ENCODE peak calls at places on chromosomes 5 and 9, in ten cellular contexts. O is left ventricle myocardium inferior, R is GM23338, I is ovary, Q is IMR-90, A is PC-3, N is endodermal cell, M is HCT116, V is uterus, Z is A549. G is an unnamed sample.
A peak's percentile ranks its signal among the peaks of the same experiment; 100 is the strongest.

GRCh38 chr5:138661342-138661975 is 86.3 kb upstream of the HSPA9 start:
- DNase-seq in O (no peak), R (no peak), I (no peak), Q (no peak), A (no peak), N (no peak), M (no peak), V (no peak), Z (no peak), G (no peak)

GRCh38 chr5:161093105-161093504 is 241.1 kb upstream of the ATP10B start:
- DNase-seq in O (no peak), R (no peak), I (no peak), Q (no peak), A (no peak), N (peak; percentile 55), M (no peak), V (no peak), Z (no peak), G (no peak)

GRCh38 chr5:86463339-86463738 is 154.4 kb upstream of the COX7C start:
- DNase-seq in O (no peak), R (peak; percentile 84), I (no peak), Q (no peak), A (peak; percentile 61), N (peak; percentile 78), M (no peak), V (no peak), Z (peak; percentile 7), G (no peak)

GRCh38 chr5:41503321-41503720 is 7.1 kb downstream of the PLCXD3 start:
- DNase-seq in O (no peak), R (no peak), I (no peak), Q (no peak), A (peak; percentile 68), N (no peak), M (no peak), V (no peak), Z (no peak), G (no peak)

GRCh38 chr9:16871358-16872151 is 1.1 kb upstream of the BNC2 start:
- DNase-seq in O (peak; percentile 60), R (peak; percentile 78), I (peak; percentile 78), Q (peak; percentile 88), A (peak; percentile 71), N (peak; percentile 83), M (no peak), V (peak; percentile 61), Z (peak; percentile 34), G (peak; percentile 85)

GRCh38 chr9:84862786-84863185 is 193.3 kb downstream of the NTRK2 start:
- DNase-seq in O (peak; percentile 28), R (peak; percentile 89), I (no peak), Q (no peak), A (no peak), N (peak; percentile 89), M (no peak), V (peak; percentile 28), Z (peak; percentile 8), G (peak; percentile 66)

GRCh38 chr9:95750725-95751644 is 124.5 kb upstream of the ERCC6L2 start:
- DNase-seq in O (no peak), R (peak; percentile 62), I (no peak), Q (no peak), A (no peak), N (no peak), M (no peak), V (no peak), Z (no peak), G (no peak)

GRCh38 chr5:3489221-3489620 is 106.4 kb upstream of the IRX1 start:
- DNase-seq in O (no peak), R (no peak), I (no peak), Q (no peak), A (no peak), N (no peak), M (no peak), V (no peak), Z (no peak), G (no peak)

GRCh38 chr5:96093890-96094381 is 132.3 kb upstream of the ELL2 start:
- DNase-seq in O (no peak), R (no peak), I (no peak), Q (no peak), A (peak; percentile 95), N (no peak), M (peak; percentile 53), V (no peak), Z (peak; percentile 41), G (no peak)

GRCh38 chr5:145887217-145887616 is 14.4 kb upstream of the GRXCR2 start:
- DNase-seq in O (no peak), R (no peak), I (no peak), Q (no peak), A (peak; percentile 13), N (no peak), M (peak; percentile 12), V (no peak), Z (no peak), G (no peak)

GRCh38 chr5:145889611-145890010 is 16.8 kb upstream of the GRXCR2 start:
- DNase-seq in O (no peak), R (no peak), I (no peak), Q (no peak), A (no peak), N (no peak), M (no peak), V (no peak), Z (no peak), G (no peak)

GRCh38 chr5:145887976-145888574 is 15.3 kb upstream of the GRXCR2 start:
- DNase-seq in O (no peak), R (peak; percentile 85), I (no peak), Q (peak; percentile 62), A (peak; percentile 68), N (peak; percentile 88), M (peak; percentile 60), V (no peak), Z (peak; percentile 40), G (peak; percentile 70)
- TF ChIP-seq CTCF in O (peak; percentile 68), R (peak; percentile 92), I (no peak), Q (peak; percentile 68), A (peak; percentile 75), N (peak; percentile 89), M (peak; percentile 80), V (peak; percentile 30), Z (peak; percentile 54), G (peak; percentile 96)

GRCh38 chr9:14030350-14030823 is 283.6 kb downstream of the NFIB start:
- DNase-seq in O (no peak), R (no peak), I (no peak), Q (peak; percentile 66), A (peak; percentile 83), N (no peak), M (no peak), V (no peak), Z (no peak), G (peak; percentile 74)
- H3K4me3 ChIP-seq in O (peak overlapping the region; percentile 58), R (no peak overlapping the region), I (peak overlapping the region; percentile 28), Q (peak overlapping the region; percentile 30), A (peak overlapping the region; percentile 46), N (no peak overlapping the region), M (no peak overlapping the region), V (no peak overlapping the region), Z (no peak overlapping the region), G (peak overlapping the region; percentile 50)

GRCh38 chr9:1939926-1940368 is 75.2 kb upstream of the SMARCA2 start:
- DNase-seq in O (no peak), R (peak; percentile 84), I (no peak), Q (peak; percentile 1), A (peak; percentile 32), N (peak; percentile 65), M (peak; percentile 8), V (no peak), Z (peak; percentile 17), G (no peak)

GRCh38 chr9:1939466-1939865 is 75.7 kb upstream of the SMARCA2 start:
- DNase-seq in O (no peak), R (no peak), I (no peak), Q (no peak), A (no peak), N (no peak), M (no peak), V (no peak), Z (no peak), G (no peak)

GRCh38 chr9:1941989-1942388 is 73.2 kb upstream of the SMARCA2 start:
- DNase-seq in O (no peak), R (peak; percentile 39), I (no peak), Q (no peak), A (no peak), N (no peak), M (no peak), V (no peak), Z (no peak), G (no peak)

GRCh38 chr9:1938135-1938534 is 77.0 kb upstream of the SMARCA2 start:
- DNase-seq in O (no peak), R (no peak), I (no peak), Q (no peak), A (no peak), N (no peak), M (no peak), V (no peak), Z (no peak), G (no peak)

DNA sequence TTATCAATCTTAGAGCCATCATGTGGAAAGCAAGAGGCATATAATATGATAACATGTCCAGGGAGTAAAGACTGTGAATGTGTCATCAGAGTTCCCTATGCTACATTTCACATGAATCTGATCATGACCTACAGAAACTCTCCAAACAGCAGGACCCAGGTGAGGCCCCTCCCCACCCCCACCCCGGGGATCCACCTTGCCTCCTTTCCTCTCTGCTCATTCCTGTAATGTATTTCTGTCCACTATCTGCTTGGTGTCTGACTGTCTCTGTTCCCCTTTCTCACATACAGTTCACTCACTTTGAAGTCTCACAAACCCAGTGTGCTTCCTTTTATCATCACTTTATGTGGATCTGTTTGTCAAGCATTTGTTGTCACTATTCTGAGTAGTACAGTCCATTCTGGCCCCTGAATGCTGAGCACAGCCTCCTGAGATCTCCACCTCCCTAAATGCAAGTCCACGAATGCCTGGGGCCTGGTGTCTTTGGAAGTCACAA is 76.4 kb upstream of the SMARCA2 start:
- DNase-seq in O (no peak), R (no peak), I (no peak), Q (no peak), A (no peak), N (no peak), M (no peak), V (no peak), Z (no peak), G (no peak)
- H3K27ac ChIP-seq in O (no peak overlapping the region), R (no peak overlapping the region), I (no peak overlapping the region), Q (no peak overlapping the region), A (no peak overlapping the region), N (no peak overlapping the region), M (no peak overlapping the region), V (no peak overlapping the region), Z (no peak overlapping the region), G (no peak overlapping the region)

GRCh38 chr5:149268928-149269557 is 2.6 kb upstream of the AFAP1L1 start:
- DNase-seq in O (no peak), R (peak; percentile 82), I (no peak), Q (peak; percentile 61), A (peak; percentile 96), N (no peak), M (peak; percentile 55), V (no peak), Z (peak; percentile 67), G (no peak)

GRCh38 chr5:149267241-149267973 is 4.3 kb upstream of the AFAP1L1 start:
- DNase-seq in O (no peak), R (no peak), I (no peak), Q (no peak), A (peak; percentile 94), N (no peak), M (no peak), V (no peak), Z (no peak), G (no peak)

GRCh38 chr5:149262315-149262714 is 9.3 kb upstream of the AFAP1L1 start:
- DNase-seq in O (no peak), R (no peak), I (no peak), Q (no peak), A (no peak), N (no peak), M (no peak), V (no peak), Z (no peak), G (no peak)

GRCh38 chr5:149264432-149265069 is 7.1 kb upstream of the AFAP1L1 start:
- DNase-seq in O (no peak), R (peak; percentile 95), I (no peak), Q (no peak), A (peak; percentile 92), N (peak; percentile 95), M (peak; percentile 51), V (no peak), Z (peak; percentile 23), G (no peak)

GRCh38 chr5:149265559-149265958 is 6.1 kb upstream of the AFAP1L1 start:
- DNase-seq in O (no peak), R (peak; percentile 32), I (no peak), Q (peak; percentile 72), A (peak; percentile 75), N (no peak), M (no peak), V (no peak), Z (peak; percentile 22), G (peak; percentile 38)
- TF ChIP-seq CTCF in O (peak; percentile 71), R (peak; percentile 28), I (no peak), Q (peak; percentile 69), A (peak; percentile 89), N (peak; percentile 37), M (peak; percentile 29), V (no peak), Z (peak; percentile 50), G (peak; percentile 73)